ENCODE peak calls at places on chromosomes 7 and 10, in four cellular contexts. One of them, this sample, is unnamed.

GRCh38 chr7:100476903-100477870 is 1.8 kb downstream of the TSC22D4 start:
- DNase-seq in tibial artery: no peak
- DNase-seq in iPS DF 6.9: no peak
- DNase-seq in stomach: no peak
- DNase-seq in this sample: no peak

GRCh38 chr7:85770332-85770731 is 583.5 kb upstream of the SEMA3D start:
- DNase-seq in iPS DF 6.9: no peak
- DNase-seq in stomach: no peak
- DNase-seq in tibial artery: no peak
- DNase-seq in this sample: no peak

GRCh38 chr10:132411561-132412253 is 14.7 kb downstream of the PWWP2B start:
- DNase-seq in iPS DF 6.9: no peak
- DNase-seq in tibial artery: no peak
- DNase-seq in stomach: peak; percentile 69
- DNase-seq in this sample: no peak

GRCh38 chr7:103148131-103148993 is 537 bp downstream of the NAPEPLD start:
- DNase-seq in iPS DF 6.9: no peak
- DNase-seq in stomach: no peak
- DNase-seq in tibial artery: no peak
- DNase-seq in this sample: no peak

GRCh38 chr10:34598972-34599371 is 216.1 kb downstream of the PARD3 start:
- DNase-seq in stomach: no peak
- DNase-seq in iPS DF 6.9: no peak
- DNase-seq in tibial artery: no peak
- DNase-seq in this sample: no peak

GRCh38 chr7:73436031-73436929 is 2.7 kb downstream of the FZD9 start:
- DNase-seq in stomach: no peak
- DNase-seq in tibial artery: no peak
- DNase-seq in iPS DF 6.9: no peak
- DNase-seq in this sample: no peak

GRCh38 chr10:106991084-106991483 is 173.4 kb downstream of the SORCS1 start:
- DNase-seq in tibial artery: no peak
- DNase-seq in iPS DF 6.9: no peak
- DNase-seq in stomach: no peak
- DNase-seq in this sample: no peak

GRCh38 chr10:118471863-118472262 is 123.6 kb downstream of the PRLHR start:
- DNase-seq in stomach: no peak
- DNase-seq in tibial artery: no peak
- DNase-seq in iPS DF 6.9: no peak
- DNase-seq in this sample: no peak

GRCh38 chr7:74275401-74275881 is 13.8 kb upstream of the CLIP2 start:
- DNase-seq in tibial artery: no peak
- DNase-seq in stomach: no peak
- DNase-seq in iPS DF 6.9: peak; percentile 61
- DNase-seq in this sample: no peak

GRCh38 chr7:127437772-127438330 is 45.3 kb upstream of the ZNF800 start:
- DNase-seq in stomach: no peak
- DNase-seq in iPS DF 6.9: no peak
- DNase-seq in tibial artery: no peak
- DNase-seq in this sample: no peak

GRCh38 chr7:158410720-158411119 is 176.9 kb downstream of the PTPRN2 start:
- DNase-seq in stomach: no peak
- DNase-seq in tibial artery: no peak
- DNase-seq in iPS DF 6.9: no peak
- DNase-seq in this sample: no peak

GRCh38 chr10:96368971-96369370 is 10.2 kb upstream of the OPALIN start:
- DNase-seq in iPS DF 6.9: no peak
- DNase-seq in stomach: no peak
- DNase-seq in tibial artery: no peak
- DNase-seq in this sample: no peak

GRCh38 chr7:85125679-85126078 is 61.2 kb downstream of the SEMA3D start:
- DNase-seq in stomach: no peak
- DNase-seq in iPS DF 6.9: no peak
- DNase-seq in tibial artery: no peak
- DNase-seq in this sample: no peak

GRCh38 chr10:50988792-50989191 is 85.5 kb upstream of the PRKG1 start:
- DNase-seq in stomach: no peak
- DNase-seq in iPS DF 6.9: no peak
- DNase-seq in tibial artery: no peak
- DNase-seq in this sample: no peak

GRCh38 chr10:78349165-78349516 is 315.5 kb downstream of the RPS24 start:
- DNase-seq in iPS DF 6.9: no peak
- DNase-seq in stomach: no peak
- DNase-seq in tibial artery: no peak
- DNase-seq in this sample: peak; percentile 31

GRCh38 chr7:81618400-81619014 is 151.3 kb downstream of the HGF start:
- DNase-seq in iPS DF 6.9: no peak
- DNase-seq in stomach: no peak
- DNase-seq in tibial artery: no peak
- DNase-seq in this sample: peak; percentile 72

GRCh38 chr7:105989686-105990085 is 26.6 kb downstream of the CDHR3 start:
- DNase-seq in iPS DF 6.9: no peak
- DNase-seq in stomach: no peak
- DNase-seq in tibial artery: no peak
- DNase-seq in this sample: no peak

GRCh38 chr7:105982388-105982787 is 19.3 kb downstream of the CDHR3 start:
- DNase-seq in stomach: no peak
- DNase-seq in iPS DF 6.9: no peak
- DNase-seq in tibial artery: no peak
- DNase-seq in this sample: no peak

GRCh38 chr7:105985250-105985649 is 22.2 kb downstream of the CDHR3 start:
- DNase-seq in iPS DF 6.9: no peak
- DNase-seq in stomach: no peak
- DNase-seq in tibial artery: no peak
- DNase-seq in this sample: no peak

GRCh38 chr7:105988277-105988676 is 25.2 kb downstream of the CDHR3 start:
- DNase-seq in stomach: no peak
- DNase-seq in iPS DF 6.9: no peak
- DNase-seq in tibial artery: no peak
- DNase-seq in this sample: no peak

DNA sequence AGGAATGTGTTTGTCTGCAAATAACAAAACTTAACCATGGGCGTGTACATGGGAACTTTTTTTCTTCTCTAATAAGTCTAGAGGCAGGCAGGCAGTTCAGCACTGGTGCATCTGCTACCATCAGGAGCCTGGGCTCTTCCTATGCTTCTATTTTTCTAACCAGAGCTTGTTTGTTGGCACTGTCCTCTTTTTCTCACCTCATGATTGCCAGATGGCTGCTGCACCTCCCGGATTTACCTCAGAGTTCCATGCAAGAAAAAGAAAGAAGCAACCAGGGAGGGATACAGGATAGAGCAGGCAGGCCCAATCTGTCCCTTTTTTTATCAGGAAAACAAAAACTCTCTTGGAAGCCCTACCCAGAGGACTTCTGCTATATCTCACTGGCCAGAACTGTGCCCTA is 22.8 kb downstream of the CDHR3 start:
- DNase-seq in tibial artery: no peak
- DNase-seq in stomach: no peak
- DNase-seq in iPS DF 6.9: no peak
- DNase-seq in this sample: no peak
- H3K4me1 ChIP-seq in tibial artery: no peaks in the 10 kb centered on the region
- H3K4me1 ChIP-seq in stomach: peaks cover 2% of the 10 kb centered on the region
- H3K4me1 ChIP-seq in iPS DF 6.9: peaks cover 13% of the 10 kb centered on the region
- H3K4me1 ChIP-seq in this sample: no peaks in the 10 kb centered on the region

DNA sequence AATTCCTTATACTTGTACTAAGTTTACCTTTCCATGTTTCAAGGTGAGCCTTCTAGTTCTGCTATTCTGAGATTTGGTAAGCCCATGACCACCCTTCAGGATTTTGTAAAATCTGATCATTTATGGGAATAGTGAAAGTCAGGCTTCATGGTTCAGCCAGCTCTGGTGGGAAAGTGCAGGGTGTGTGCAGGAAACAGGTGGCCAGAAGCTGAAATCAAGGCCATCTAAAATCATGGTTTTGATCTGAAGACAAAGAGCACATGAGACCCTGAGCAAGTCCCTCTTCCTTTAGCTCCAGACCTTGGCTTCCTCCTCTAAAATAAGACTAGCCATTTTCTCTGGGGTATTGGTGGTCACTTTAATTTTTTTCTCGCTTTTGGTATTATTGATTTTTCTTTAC is 91.3 kb downstream of the CALD1 start:
- DNase-seq in stomach: no peak
- DNase-seq in iPS DF 6.9: no peak
- DNase-seq in tibial artery: no peak
- DNase-seq in this sample: no peak
- H3K4me1 ChIP-seq in stomach: peaks cover 67% of the 10 kb centered on the region
- H3K4me1 ChIP-seq in iPS DF 6.9: no peaks in the 10 kb centered on the region
- H3K4me1 ChIP-seq in tibial artery: peaks cover 98% of the 10 kb centered on the region
- H3K4me1 ChIP-seq in this sample: peaks cover 10% of the 10 kb centered on the region

DNA sequence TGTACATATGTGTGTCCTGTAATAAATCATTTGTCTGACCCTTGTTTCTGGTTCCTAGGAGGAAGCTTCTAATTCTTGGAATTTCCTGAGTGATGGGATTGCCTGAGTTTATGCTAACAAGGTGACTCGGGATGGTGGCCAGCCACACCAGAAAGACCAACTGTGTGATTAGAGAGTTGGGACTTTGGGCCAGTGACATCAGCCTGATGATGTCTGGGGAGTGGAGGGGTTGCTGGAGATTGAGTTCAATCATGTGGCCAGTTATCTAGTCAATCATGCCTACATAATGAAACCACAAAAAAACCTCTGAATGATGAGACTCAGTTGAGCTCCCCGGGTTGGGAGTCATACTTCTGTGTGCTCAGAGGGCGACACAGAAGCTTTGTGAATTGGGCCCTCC is 23.5 kb upstream of the CARD11 start:
- DNase-seq in stomach: no peak
- DNase-seq in iPS DF 6.9: no peak
- DNase-seq in tibial artery: no peak
- DNase-seq in this sample: no peak
- H3K4me1 ChIP-seq in stomach: no peaks in the 10 kb centered on the region
- H3K4me1 ChIP-seq in iPS DF 6.9: no peaks in the 10 kb centered on the region
- H3K4me1 ChIP-seq in tibial artery: peaks cover 15% of the 10 kb centered on the region
- H3K4me1 ChIP-seq in this sample: no peaks in the 10 kb centered on the region

DNA sequence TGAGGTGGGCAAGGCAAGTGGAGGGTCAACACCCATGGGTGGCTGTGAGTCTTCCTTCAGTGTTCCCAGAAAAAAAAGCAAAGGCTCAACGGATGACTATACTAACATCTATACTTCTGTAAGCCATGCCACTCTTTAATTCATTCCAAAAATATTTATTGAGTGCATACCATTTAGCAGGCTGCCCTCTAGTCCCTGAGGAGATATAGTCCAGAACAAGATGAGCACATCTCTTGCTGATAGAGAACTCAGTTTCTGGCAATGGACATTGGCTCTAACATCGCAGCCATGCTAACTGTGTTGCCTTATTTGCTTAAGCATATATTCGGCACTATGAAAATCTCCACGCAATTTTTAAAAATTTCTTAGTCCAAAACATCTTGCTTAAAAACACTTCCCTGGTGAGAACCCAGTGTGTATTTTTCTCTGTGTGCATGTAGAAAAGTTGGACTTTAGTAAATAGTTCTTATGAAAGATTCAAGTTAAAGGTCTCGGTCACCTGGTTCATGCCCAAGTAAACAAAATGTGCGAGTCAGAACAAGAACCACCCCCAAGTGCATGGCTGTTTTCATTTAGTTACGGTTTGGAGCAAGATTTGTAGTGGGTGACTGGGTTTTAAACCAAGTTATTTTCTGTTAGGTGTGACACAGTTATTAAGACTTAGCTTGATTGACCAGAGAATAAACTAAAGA is 69.8 kb downstream of the MET start:
- DNase-seq in stomach: no peak
- DNase-seq in iPS DF 6.9: no peak
- DNase-seq in tibial artery: no peak
- DNase-seq in this sample: no peak
- H3K4me1 ChIP-seq in stomach: peaks cover 14% of the 10 kb centered on the region
- H3K4me1 ChIP-seq in iPS DF 6.9: peaks cover 2% of the 10 kb centered on the region
- H3K4me1 ChIP-seq in tibial artery: no peaks in the 10 kb centered on the region
- H3K4me1 ChIP-seq in this sample: no peaks in the 10 kb centered on the region

GRCh38 chr10:125151824-125152634 is 8.3 kb downstream of the CTBP2 start:
- DNase-seq in tibial artery: no peak
- DNase-seq in iPS DF 6.9: peak; percentile 74
- DNase-seq in stomach: peak; percentile 70
- DNase-seq in this sample: no peak
- H3K4me1 ChIP-seq in tibial artery: peaks cover 100% of the 10 kb centered on the region
- H3K4me1 ChIP-seq in iPS DF 6.9: peaks cover 31% of the 10 kb centered on the region
- H3K4me1 ChIP-seq in stomach: peaks cover 100% of the 10 kb centered on the region
- H3K4me1 ChIP-seq in this sample: peaks cover 49% of the 10 kb centered on the region

DNA sequence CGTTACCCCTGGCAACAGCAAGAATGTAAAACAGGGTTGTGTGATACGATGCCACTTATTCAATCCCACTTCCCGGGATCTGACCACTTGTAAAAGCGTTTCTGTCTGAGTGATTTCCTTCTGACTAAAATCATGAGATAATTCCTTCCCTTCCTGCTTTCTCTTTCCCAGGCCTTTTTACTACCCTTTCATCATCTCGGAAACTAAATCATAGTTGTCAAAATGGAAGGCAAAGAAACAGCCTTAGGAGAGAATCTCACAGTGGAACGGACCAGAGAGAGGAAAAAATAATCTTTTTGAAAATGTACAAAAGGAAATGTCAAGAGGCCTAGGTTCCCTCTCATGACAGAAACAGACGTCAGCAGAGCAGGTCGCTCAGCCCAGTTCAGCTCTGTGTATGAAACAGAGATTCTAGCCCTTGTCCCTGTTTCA is 29.7 kb downstream of the DIP2C start:
- DNase-seq in iPS DF 6.9: no peak
- DNase-seq in stomach: no peak
- DNase-seq in tibial artery: no peak
- DNase-seq in this sample: no peak
- H3K4me1 ChIP-seq in iPS DF 6.9: no peaks in the 10 kb centered on the region
- H3K4me1 ChIP-seq in stomach: peaks cover 61% of the 10 kb centered on the region
- H3K4me1 ChIP-seq in tibial artery: peaks cover 66% of the 10 kb centered on the region
- H3K4me1 ChIP-seq in this sample: peaks cover 22% of the 10 kb centered on the region

This sample was measured in ascending aorta.